ENCODE peak calls at places on chromosomes 12 and 14, in six cellular contexts. J is HCT116, V is A549, O is mesenchymal stem cell, X is uterus, F is thyroid gland. W is an unnamed sample.
A peak's percentile ranks its signal among the peaks of the same experiment; 100 is the strongest.

GRCh38 chr12:132275110-132275531 is 54.3 kb downstream of the GALNT9 start:
- DNase-seq in J (peak; percentile 82), V (peak; percentile 92), O (no peak), X (no peak), F (peak; percentile 44), W (peak; percentile 78)

GRCh38 chr12:79016181-79016580 is 151.6 kb downstream of the SYT1 start:
- DNase-seq in J (no peak), V (no peak), O (no peak), X (no peak), F (no peak), W (no peak)

GRCh38 chr14:34081576-34082136 is 130.8 kb upstream of the EGLN3 start:
- DNase-seq in J (peak; percentile 57), V (peak; percentile 56), O (peak; percentile 76), X (no peak), F (no peak), W (peak; percentile 74)

GRCh38 chr12:69225251-69225910 is 14.0 kb upstream of the CPSF6 start:
- DNase-seq in J (no peak), V (no peak), O (no peak), X (no peak), F (no peak), W (no peak)

GRCh38 chr12:66312189-66312588 is 9.9 kb downstream of the HELB start:
- DNase-seq in J (no peak), V (no peak), O (no peak), X (no peak), F (no peak), W (no peak)

GRCh38 chr12:75933136-75933535 is 98.4 kb downstream of the PHLDA1 start:
- DNase-seq in J (peak; percentile 75), V (peak; percentile 70), O (peak; percentile 97), X (no peak), F (no peak), W (peak; percentile 55)

GRCh38 chr14:95683793-95684192 is 2.4 kb upstream of the TCL1B start:
- DNase-seq in J (peak; percentile 32), V (peak; percentile 25), O (no peak), X (no peak), F (no peak), W (no peak)

GRCh38 chr14:35879654-35880249 is 53.6 kb downstream of the BRMS1L start:
- DNase-seq in J (peak; percentile 18), V (peak; percentile 36), O (peak; percentile 43), X (no peak), F (no peak), W (peak; percentile 26)

GRCh38 chr14:101078892-101079221 is 175.3 kb upstream of the RTL1 start:
- DNase-seq in J (no peak), V (no peak), O (no peak), X (no peak), F (no peak), W (no peak)

GRCh38 chr12:110819646-110820045 is 27.1 kb upstream of the CCDC63 start:
- DNase-seq in J (no peak), V (no peak), O (no peak), X (no peak), F (no peak), W (no peak)

GRCh38 chr14:79571361-79571760 is 639.9 kb downstream of the DIO2 start:
- DNase-seq in J (no peak), V (no peak), O (no peak), X (no peak), F (no peak), W (no peak)

GRCh38 chr14:32403688-32404087 is 74.6 kb downstream of the AKAP6 start:
- DNase-seq in J (no peak), V (no peak), O (no peak), X (no peak), F (no peak), W (no peak)

GRCh38 chr12:27006797-27007467 is 7.3 kb downstream of the TM7SF3 start:
- DNase-seq in J (no peak), V (no peak), O (no peak), X (no peak), F (no peak), W (no peak)

GRCh38 chr12:127548123-127548553 is 718.8 kb upstream of the TMEM132C start:
- DNase-seq in J (no peak), V (no peak), O (peak; percentile 26), X (no peak), F (no peak), W (peak; percentile 5)

GRCh38 chr12:2247109-2247508 is 194.3 kb downstream of the CACNA1C start:
- DNase-seq in J (no peak), V (no peak), O (no peak), X (no peak), F (no peak), W (no peak)

GRCh38 chr14:96213871-96214465 is 9.3 kb downstream of the BDKRB2 start:
- DNase-seq in J (no peak), V (no peak), O (peak; percentile 44), X (no peak), F (no peak), W (no peak)

GRCh38 chr12:16389594-16389993 is 42.1 kb downstream of the MGST1 start:
- DNase-seq in J (no peak), V (no peak), O (peak; percentile 85), X (no peak), F (no peak), W (peak; percentile 28)

GRCh38 chr12:22874151-22874550 is 249.2 kb downstream of the ETNK1 start:
- DNase-seq in J (no peak), V (no peak), O (no peak), X (no peak), F (no peak), W (no peak)

GRCh38 chr12:14399871-14400270 is 34.4 kb downstream of the ATF7IP start:
- DNase-seq in J (no peak), V (no peak), O (peak; percentile 75), X (no peak), F (no peak), W (peak; percentile 64)

GRCh38 chr12:109291531-109292341 is 17.3 kb downstream of the FOXN4 start:
- DNase-seq in J (no peak), V (no peak), O (peak; percentile 8), X (no peak), F (peak; percentile 59), W (no peak)

GRCh38 chr12:68538722-68539614 is 71.7 kb upstream of the RAP1B start:
- DNase-seq in J (no peak), V (no peak), O (peak; percentile 58), X (peak; percentile 68), F (peak; percentile 24), W (no peak)

GRCh38 chr12:18502422-18502821 is 235.4 kb downstream of the PLCZ1 start:
- DNase-seq in J (no peak), V (no peak), O (no peak), X (no peak), F (no peak), W (no peak)

GRCh38 chr12:82593901-82594396 is 92.8 kb upstream of the TMTC2 start:
- DNase-seq in J (no peak), V (no peak), O (no peak), X (no peak), F (no peak), W (no peak)

DNA sequence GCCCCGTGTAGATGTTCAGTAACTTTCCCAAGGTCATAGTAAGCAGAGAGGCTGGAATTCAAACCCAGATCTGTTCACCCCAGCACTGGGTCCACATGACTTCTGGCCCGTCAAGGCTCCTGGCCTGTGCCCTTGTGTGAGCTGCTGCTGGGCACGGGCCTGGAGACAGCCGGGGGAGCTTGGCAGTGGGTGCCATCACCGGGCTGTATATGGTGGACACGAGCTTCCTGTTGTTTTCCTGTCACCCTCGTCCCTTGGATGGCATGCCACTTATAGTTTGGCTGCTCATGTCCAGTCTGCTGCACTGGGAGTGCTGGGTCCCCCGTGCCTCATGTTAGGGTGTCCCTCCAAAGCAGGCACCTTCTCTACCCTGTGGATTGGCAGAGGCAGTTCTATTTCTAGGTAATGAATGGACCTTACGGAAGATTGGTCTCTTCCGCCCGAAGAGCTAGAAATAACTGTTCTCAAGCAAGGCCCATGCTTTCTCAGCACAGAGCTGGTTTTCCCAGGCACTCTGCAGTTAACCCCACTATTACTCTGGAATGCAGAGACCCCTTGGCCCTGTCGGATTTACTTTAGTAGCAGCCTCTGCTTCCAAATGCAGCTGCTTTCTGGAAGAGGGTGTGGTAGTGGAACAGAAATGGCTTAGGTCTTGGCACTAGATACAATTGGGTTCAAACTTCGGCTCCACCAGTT is 44.3 kb downstream of the ELK3 start:
- DNase-seq in J (no peak), V (no peak), O (no peak), X (no peak), F (no peak), W (no peak)
- H3K27ac ChIP-seq in J (no peak overlapping the region), V (no peak overlapping the region), O (no peak overlapping the region), X (peak overlapping the region; percentile 88), F (no peak overlapping the region), W (peak overlapping the region; percentile 98)

DNA sequence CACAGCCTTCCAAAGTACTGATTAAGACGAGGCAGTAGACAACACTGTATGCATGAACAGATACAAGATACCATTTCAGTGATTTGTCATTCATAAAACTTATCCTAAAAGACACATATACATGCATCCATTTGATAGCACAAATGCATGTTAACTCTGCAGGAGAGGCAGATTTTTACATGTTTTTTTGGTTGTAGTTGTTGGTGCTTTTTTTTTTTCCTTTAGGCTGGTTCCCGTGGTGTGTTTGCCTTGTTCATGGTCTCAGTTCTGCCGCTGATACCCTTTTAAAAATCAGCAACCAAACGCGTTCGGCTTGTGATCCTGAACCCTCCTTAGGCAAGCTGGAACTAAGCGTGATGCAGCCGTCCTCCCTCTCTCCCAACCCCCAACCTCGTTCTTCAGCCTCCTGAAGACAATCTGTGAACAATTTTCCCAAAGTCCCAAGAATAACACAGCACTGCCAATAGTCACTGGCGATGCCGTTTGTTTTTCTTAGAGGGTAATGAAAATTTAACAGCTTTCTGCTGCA is 1.2 kb downstream of the PRICKLE1 start:
- DNase-seq in J (no peak), V (no peak), O (peak; percentile 16), X (no peak), F (no peak), W (no peak)
- H3K27ac ChIP-seq in J (no peak overlapping the region), V (no peak overlapping the region), O (peak overlapping the region; percentile 78), X (peak overlapping the region; percentile 79), F (no peak overlapping the region), W (peak overlapping the region; percentile 74)

GRCh38 chr14:64454671-64455070 is 10.6 kb upstream of the AKAP5 start:
- DNase-seq in J (no peak), V (no peak), O (no peak), X (no peak), F (no peak), W (no peak)
- H3K27ac ChIP-seq in J (no peak overlapping the region), V (no peak overlapping the region), O (no peak overlapping the region), X (no peak overlapping the region), F (no peak overlapping the region), W (no peak overlapping the region)

GRCh38 chr12:208813-209212 is 5.1 kb downstream of the SLC6A12 start:
- DNase-seq in J (no peak), V (no peak), O (no peak), X (no peak), F (no peak), W (no peak)
- H3K27ac ChIP-seq in J (no peak overlapping the region), V (no peak overlapping the region), O (no peak overlapping the region), X (no peak overlapping the region), F (no peak overlapping the region), W (no peak overlapping the region)

GRCh38 chr14:42654707-42655106 is 1048.0 kb downstream of the LRFN5 start:
- DNase-seq in J (no peak), V (no peak), O (no peak), X (no peak), F (no peak), W (no peak)
- H3K27ac ChIP-seq in J (no peak overlapping the region), V (no peak overlapping the region), O (no peak overlapping the region), X (no peak overlapping the region), F (no peak overlapping the region), W (no peak overlapping the region)

W was measured in RWPE1.